ENCODE peak calls at places on chromosomes 3 and 15, in seven cellular contexts. W is fibroblast of lung, X is Panc1, C is suprapubic skin, E is mesenchymal stem cell, J is hepatocyte, M is right atrium auricular region. I is an unnamed sample.

GRCh38 chr15:40058476-40059140 is 19.6 kb upstream of the SRP14 start:
- DNase-seq in W (peak; percentile 83), J (no peak), C (peak; percentile 47), M (peak; percentile 32), X (no peak), E (peak; percentile 69), I (no peak)

GRCh38 chr3:40186508-40186907 is 123.0 kb upstream of the EIF1B start:
- DNase-seq in W (no peak), E (no peak), J (no peak), M (no peak), C (no peak), X (no peak), I (no peak)

GRCh38 chr3:151709847-151710246 is 23.9 kb upstream of the AADACL2 start:
- DNase-seq in M (no peak), W (peak; percentile 45), E (peak; percentile 72), C (no peak), X (no peak), J (no peak), I (no peak)

GRCh38 chr3:197792019-197792647 is 1.1 kb downstream of the LRCH3 start:
- DNase-seq in C (no peak), W (peak; percentile 21), J (no peak), E (no peak), X (no peak), M (no peak), I (no peak)

GRCh38 chr15:63891079-63891762 is 57.5 kb upstream of the HERC1 start:
- DNase-seq in E (peak; percentile 76), X (peak; percentile 74), W (peak; percentile 71), C (peak; percentile 89), J (peak; percentile 84), M (peak; percentile 89), I (peak; percentile 75)

GRCh38 chr3:131081224-131081623 is 54.5 kb downstream of the NEK11 start:
- DNase-seq in E (no peak), J (no peak), W (peak; percentile 24), M (no peak), C (no peak), X (no peak), I (no peak)

GRCh38 chr15:89803941-89804800 is 10.5 kb downstream of the ANPEP start:
- DNase-seq in C (no peak), J (no peak), M (no peak), X (no peak), E (no peak), W (no peak), I (no peak)

GRCh38 chr3:157128771-157129671 is 30.9 kb downstream of the CCNL1 start:
- DNase-seq in C (no peak), M (no peak), X (no peak), W (no peak), J (peak; percentile 26), E (peak; percentile 54), I (peak; percentile 79)

GRCh38 chr3:50125541-50126286 is 29.4 kb upstream of the SEMA3F start:
- DNase-seq in M (no peak), J (no peak), E (no peak), W (no peak), C (no peak), X (no peak), I (no peak)

GRCh38 chr3:97838393-97838792 is 16.6 kb downstream of the CRYBG3 start:
- DNase-seq in W (no peak), X (no peak), C (no peak), M (no peak), J (no peak), E (no peak), I (no peak)

GRCh38 chr3:158456114-158456513 is 114.9 kb upstream of the MLF1 start:
- DNase-seq in W (peak; percentile 47), C (no peak), M (no peak), E (peak; percentile 86), X (no peak), J (no peak), I (no peak)

GRCh38 chr3:185928532-185928931 is 9.3 kb downstream of the TRA2B start:
- DNase-seq in M (no peak), W (no peak), X (no peak), J (no peak), C (no peak), E (peak; percentile 15), I (no peak)

GRCh38 chr15:74776851-74777768 is 4.8 kb upstream of the CSK start:
- DNase-seq in J (no peak), M (no peak), E (peak; percentile 41), C (no peak), X (no peak), W (no peak), I (no peak)

GRCh38 chr3:122146466-122146865 is 37.0 kb upstream of the CASR start:
- DNase-seq in W (no peak), X (no peak), E (no peak), J (peak; percentile 18), C (no peak), M (no peak), I (no peak)

GRCh38 chr3:130093741-130094391 is 12.2 kb downstream of the ALG1L2 start:
- DNase-seq in J (no peak), M (no peak), X (no peak), C (no peak), E (no peak), W (no peak), I (no peak)

GRCh38 chr3:73663495-73663894 is 38.8 kb upstream of the PDZRN3 start:
- DNase-seq in E (no peak), C (no peak), M (no peak), J (no peak), X (no peak), W (no peak), I (no peak)

GRCh38 chr3:73658227-73658626 is 33.5 kb upstream of the PDZRN3 start:
- DNase-seq in W (no peak), C (no peak), X (no peak), M (no peak), J (no peak), E (no peak), I (no peak)

GRCh38 chr3:73665317-73665716 is 40.6 kb upstream of the PDZRN3 start:
- DNase-seq in C (no peak), M (no peak), X (no peak), J (no peak), E (no peak), W (no peak), I (no peak)

GRCh38 chr3:73664389-73664788 is 39.6 kb upstream of the PDZRN3 start:
- DNase-seq in X (no peak), J (no peak), C (no peak), M (no peak), W (no peak), E (no peak), I (no peak)

DNA sequence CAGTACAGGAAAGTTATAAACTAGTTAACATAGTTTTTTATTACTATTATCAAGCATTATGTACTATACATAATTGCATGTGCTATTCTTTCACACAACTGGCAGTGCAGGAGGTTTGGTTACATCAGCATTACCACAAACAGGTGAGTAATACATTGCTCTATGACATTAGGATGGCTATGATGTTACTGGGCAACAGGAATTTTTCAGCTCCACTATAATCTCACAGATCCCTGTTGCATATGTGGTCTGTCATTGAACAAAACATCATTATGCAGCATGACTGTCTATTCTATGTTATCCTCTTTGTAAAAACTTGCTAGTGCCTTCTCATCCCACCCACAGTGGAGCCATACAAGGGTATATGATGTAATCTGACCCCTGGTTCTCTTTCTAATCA is 36.5 kb upstream of the PDZRN3 start:
- DNase-seq in M (no peak), W (peak; percentile 55), E (peak; percentile 18), C (no peak), J (no peak), X (no peak), I (no peak)
- H3K27ac ChIP-seq in M (no peak overlapping the region), W (no peak overlapping the region), E (no peak overlapping the region), C (no peak overlapping the region), J (no peak overlapping the region), X (no peak overlapping the region), I (no peak overlapping the region)

DNA sequence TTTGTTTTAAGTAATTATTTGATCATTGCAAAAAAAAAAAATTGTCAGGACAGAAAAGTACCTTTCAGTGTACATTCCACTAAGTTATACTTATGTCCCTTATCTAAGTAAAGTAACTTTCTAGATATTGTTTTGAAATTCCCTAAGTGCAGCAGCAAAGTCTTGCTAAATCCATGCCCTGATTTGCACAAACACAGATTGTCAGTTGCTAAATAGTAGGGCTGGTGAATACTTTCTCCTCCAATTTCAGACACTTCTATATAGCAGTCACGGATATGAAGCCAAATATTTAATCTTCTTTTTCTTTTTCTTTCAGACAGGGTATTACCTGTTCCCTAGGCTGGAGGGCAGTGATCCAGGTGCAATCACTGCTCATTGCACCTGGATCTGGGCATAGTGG is 12.9 kb downstream of the LRRC2 start:
- DNase-seq in E (peak; percentile 46), W (peak; percentile 30), C (no peak), M (no peak), X (no peak), J (no peak), I (no peak)
- H3K4me1 ChIP-seq in E (peaks cover 3% of the 10 kb centered on the region), W (peaks cover 3% of the 10 kb centered on the region), C (no peaks in the 10 kb centered on the region), M (no peaks in the 10 kb centered on the region), X (no peaks in the 10 kb centered on the region), J (peaks cover 7% of the 10 kb centered on the region), I (peaks cover 17% of the 10 kb centered on the region)

GRCh38 chr3:4588410-4588809 is 95.3 kb downstream of the ITPR1 start:
- DNase-seq in X (no peak), E (peak; percentile 77), J (peak; percentile 11), C (no peak), M (no peak), W (peak; percentile 63), I (no peak)

GRCh38 chr3:4589475-4590111 is 96.4 kb downstream of the ITPR1 start:
- DNase-seq in J (no peak), E (no peak), M (no peak), W (no peak), C (no peak), X (no peak), I (no peak)

GRCh38 chr3:4586381-4586780 is 93.2 kb downstream of the ITPR1 start:
- DNase-seq in M (no peak), C (no peak), E (no peak), W (no peak), X (no peak), J (no peak), I (no peak)

GRCh38 chr3:4587838-4588105 is 94.6 kb downstream of the ITPR1 start:
- DNase-seq in W (no peak), J (no peak), C (no peak), X (no peak), E (no peak), M (no peak), I (no peak)

DNA sequence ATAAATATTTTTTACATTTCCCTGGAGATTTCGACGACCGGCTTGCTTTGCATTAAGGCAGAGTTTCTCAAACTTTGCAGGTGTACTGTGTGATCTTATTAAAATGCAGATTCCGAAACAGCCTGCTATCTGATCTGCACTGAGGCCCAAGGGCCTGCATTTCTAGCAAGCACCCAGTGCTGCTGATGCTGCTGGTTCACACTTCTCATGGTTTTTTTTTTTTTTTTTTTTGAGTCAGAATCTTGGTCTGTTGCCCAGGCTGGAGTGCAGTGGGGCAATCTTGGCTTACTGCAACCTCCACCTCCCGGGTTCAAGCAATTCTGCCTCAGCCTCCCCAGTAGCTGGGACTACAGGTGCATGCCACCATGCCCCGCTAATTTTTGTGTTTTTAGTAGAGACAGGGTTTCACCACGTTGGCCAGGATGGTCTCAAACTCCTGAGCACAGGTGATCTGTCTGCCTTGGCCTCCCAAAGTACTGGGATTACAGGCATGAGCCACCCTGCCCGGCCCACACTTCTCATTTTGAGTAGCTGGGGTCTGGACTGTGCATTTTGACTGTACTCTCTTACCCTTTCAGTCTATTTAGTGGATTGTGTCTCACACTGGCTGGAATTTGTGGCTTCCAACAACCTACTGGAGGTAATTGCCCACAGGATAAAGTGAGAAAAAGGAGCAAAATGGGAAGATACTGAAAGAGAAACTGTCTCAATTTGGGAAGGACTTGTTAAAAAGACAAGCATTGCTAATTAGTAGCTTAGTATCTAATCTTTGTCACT is 94.1 kb downstream of the ITPR1 start:
- DNase-seq in W (peak; percentile 31), X (no peak), E (no peak), C (no peak), M (no peak), J (no peak), I (no peak)
- H3K27ac ChIP-seq in W (no peak overlapping the region), X (no peak overlapping the region), E (no peak overlapping the region), C (no peak overlapping the region), M (no peak overlapping the region), J (no peak overlapping the region), I (no peak overlapping the region)

GRCh38 chr3:190606596-190606995 is 92.7 kb downstream of the IL1RAP start:
- DNase-seq in X (no peak), J (no peak), E (no peak), C (no peak), W (no peak), M (no peak), I (no peak)
- H3K4me1 ChIP-seq in X (no peaks in the 10 kb centered on the region), J (no peaks in the 10 kb centered on the region), E (no peaks in the 10 kb centered on the region), C (no peaks in the 10 kb centered on the region), W (no peaks in the 10 kb centered on the region), M (no peaks in the 10 kb centered on the region), I (no peaks in the 10 kb centered on the region)

I was measured in SJSA1.